ENCODE peak calls at places on chromosomes 1 and 21, in seven cellular contexts. One of them, this sample, is unnamed.

GRCh38 chr1:15952317-15953258 is 23.3 kb downstream of the ZBTB17 start:
- DNase-seq in NAMALWA: no peak
- DNase-seq in mucosa of descending colon: no peak
- DNase-seq in effector memory CD4-positive, alpha-beta T cell: no peak
- DNase-seq in stimulated activated CD8-positive, alpha-beta memory T cell treated with anti-CD3 and anti-CD28 coated beads, Interleukin-7, amount 100 ng/mL, for 1 hour: no peak
- DNase-seq in upper lobe of left lung: peak
- DNase-seq in IMR-90: peak
- DNase-seq in this sample: peak

GRCh38 chr1:27979151-27979858 is 19.5 kb downstream of the XKR8 start:
- DNase-seq in NAMALWA: peak
- DNase-seq in mucosa of descending colon: no peak
- DNase-seq in effector memory CD4-positive, alpha-beta T cell: no peak
- DNase-seq in stimulated activated CD8-positive, alpha-beta memory T cell treated with anti-CD3 and anti-CD28 coated beads, Interleukin-7, amount 100 ng/mL, for 1 hour: no peak
- DNase-seq in upper lobe of left lung: no peak
- DNase-seq in IMR-90: peak
- DNase-seq in this sample: peak

GRCh38 chr1:58363639-58364038 is 182.9 kb downstream of the OMA1 start:
- DNase-seq in NAMALWA: no peak
- DNase-seq in mucosa of descending colon: no peak
- DNase-seq in effector memory CD4-positive, alpha-beta T cell: no peak
- DNase-seq in stimulated activated CD8-positive, alpha-beta memory T cell treated with anti-CD3 and anti-CD28 coated beads, Interleukin-7, amount 100 ng/mL, for 1 hour: no peak
- DNase-seq in upper lobe of left lung: no peak
- DNase-seq in IMR-90: no peak
- DNase-seq in this sample: no peak

GRCh38 chr1:220267630-220268029 is 4.6 kb downstream of the RAB3GAP2 start:
- DNase-seq in NAMALWA: no peak
- DNase-seq in mucosa of descending colon: no peak
- DNase-seq in effector memory CD4-positive, alpha-beta T cell: no peak
- DNase-seq in stimulated activated CD8-positive, alpha-beta memory T cell treated with anti-CD3 and anti-CD28 coated beads, Interleukin-7, amount 100 ng/mL, for 1 hour: no peak
- DNase-seq in upper lobe of left lung: no peak
- DNase-seq in IMR-90: no peak
- DNase-seq in this sample: no peak

GRCh38 chr21:26047279-26047967 is 123.1 kb downstream of the APP start:
- DNase-seq in NAMALWA: no peak
- DNase-seq in mucosa of descending colon: no peak
- DNase-seq in effector memory CD4-positive, alpha-beta T cell: no peak
- DNase-seq in stimulated activated CD8-positive, alpha-beta memory T cell treated with anti-CD3 and anti-CD28 coated beads, Interleukin-7, amount 100 ng/mL, for 1 hour: no peak
- DNase-seq in upper lobe of left lung: no peak
- DNase-seq in IMR-90: no peak
- DNase-seq in this sample: no peak

GRCh38 chr1:197464039-197464438 is 196.0 kb downstream of the CRB1 start:
- DNase-seq in NAMALWA: no peak
- DNase-seq in mucosa of descending colon: no peak
- DNase-seq in effector memory CD4-positive, alpha-beta T cell: no peak
- DNase-seq in stimulated activated CD8-positive, alpha-beta memory T cell treated with anti-CD3 and anti-CD28 coated beads, Interleukin-7, amount 100 ng/mL, for 1 hour: no peak
- DNase-seq in upper lobe of left lung: no peak
- DNase-seq in IMR-90: peak
- DNase-seq in this sample: no peak

GRCh38 chr1:7233646-7234470 is 448.6 kb downstream of the CAMTA1 start:
- DNase-seq in NAMALWA: no peak
- DNase-seq in mucosa of descending colon: no peak
- DNase-seq in effector memory CD4-positive, alpha-beta T cell: no peak
- DNase-seq in stimulated activated CD8-positive, alpha-beta memory T cell treated with anti-CD3 and anti-CD28 coated beads, Interleukin-7, amount 100 ng/mL, for 1 hour: no peak
- DNase-seq in upper lobe of left lung: no peak
- DNase-seq in IMR-90: no peak
- DNase-seq in this sample: no peak

GRCh38 chr1:93576346-93576745 is 105.3 kb downstream of the BCAR3 start:
- DNase-seq in NAMALWA: no peak
- DNase-seq in mucosa of descending colon: no peak
- DNase-seq in effector memory CD4-positive, alpha-beta T cell: no peak
- DNase-seq in stimulated activated CD8-positive, alpha-beta memory T cell treated with anti-CD3 and anti-CD28 coated beads, Interleukin-7, amount 100 ng/mL, for 1 hour: no peak
- DNase-seq in upper lobe of left lung: no peak
- DNase-seq in IMR-90: no peak
- DNase-seq in this sample: no peak

GRCh38 chr1:232329103-232329788 is 300.7 kb downstream of the SIPA1L2 start:
- DNase-seq in NAMALWA: no peak
- DNase-seq in mucosa of descending colon: no peak
- DNase-seq in effector memory CD4-positive, alpha-beta T cell: no peak
- DNase-seq in stimulated activated CD8-positive, alpha-beta memory T cell treated with anti-CD3 and anti-CD28 coated beads, Interleukin-7, amount 100 ng/mL, for 1 hour: no peak
- DNase-seq in upper lobe of left lung: no peak
- DNase-seq in IMR-90: no peak
- DNase-seq in this sample: no peak

GRCh38 chr1:180415985-180416633 is 86.3 kb downstream of the ACBD6 start:
- DNase-seq in NAMALWA: peak
- DNase-seq in mucosa of descending colon: no peak
- DNase-seq in effector memory CD4-positive, alpha-beta T cell: no peak
- DNase-seq in stimulated activated CD8-positive, alpha-beta memory T cell treated with anti-CD3 and anti-CD28 coated beads, Interleukin-7, amount 100 ng/mL, for 1 hour: no peak
- DNase-seq in upper lobe of left lung: no peak
- DNase-seq in IMR-90: peak
- DNase-seq in this sample: peak

GRCh38 chr1:104795931-104796330 is 1046.2 kb downstream of the AMY1C start:
- DNase-seq in NAMALWA: no peak
- DNase-seq in mucosa of descending colon: no peak
- DNase-seq in effector memory CD4-positive, alpha-beta T cell: no peak
- DNase-seq in stimulated activated CD8-positive, alpha-beta memory T cell treated with anti-CD3 and anti-CD28 coated beads, Interleukin-7, amount 100 ng/mL, for 1 hour: no peak
- DNase-seq in upper lobe of left lung: no peak
- DNase-seq in IMR-90: no peak
- DNase-seq in this sample: no peak

GRCh38 chr1:226123591-226124471 is 61.3 kb downstream of the H3-3A start:
- DNase-seq in NAMALWA: no peak
- DNase-seq in mucosa of descending colon: peak
- DNase-seq in effector memory CD4-positive, alpha-beta T cell: no peak
- DNase-seq in stimulated activated CD8-positive, alpha-beta memory T cell treated with anti-CD3 and anti-CD28 coated beads, Interleukin-7, amount 100 ng/mL, for 1 hour: no peak
- DNase-seq in upper lobe of left lung: peak
- DNase-seq in IMR-90: peak
- DNase-seq in this sample: no peak

GRCh38 chr1:81111818-81112217 is 688.9 kb upstream of the ADGRL2 start:
- DNase-seq in NAMALWA: no peak
- DNase-seq in mucosa of descending colon: no peak
- DNase-seq in effector memory CD4-positive, alpha-beta T cell: no peak
- DNase-seq in stimulated activated CD8-positive, alpha-beta memory T cell treated with anti-CD3 and anti-CD28 coated beads, Interleukin-7, amount 100 ng/mL, for 1 hour: no peak
- DNase-seq in upper lobe of left lung: no peak
- DNase-seq in IMR-90: peak
- DNase-seq in this sample: no peak

GRCh38 chr1:246165826-246166709 is 341.0 kb downstream of the SMYD3 start:
- DNase-seq in NAMALWA: no peak
- DNase-seq in mucosa of descending colon: no peak
- DNase-seq in effector memory CD4-positive, alpha-beta T cell: no peak
- DNase-seq in stimulated activated CD8-positive, alpha-beta memory T cell treated with anti-CD3 and anti-CD28 coated beads, Interleukin-7, amount 100 ng/mL, for 1 hour: no peak
- DNase-seq in upper lobe of left lung: peak
- DNase-seq in IMR-90: no peak
- DNase-seq in this sample: no peak

GRCh38 chr1:109624215-109625010 is 4.8 kb downstream of the AMPD2 start:
- DNase-seq in NAMALWA: peak
- DNase-seq in mucosa of descending colon: no peak
- DNase-seq in effector memory CD4-positive, alpha-beta T cell: no peak
- DNase-seq in stimulated activated CD8-positive, alpha-beta memory T cell treated with anti-CD3 and anti-CD28 coated beads, Interleukin-7, amount 100 ng/mL, for 1 hour: no peak
- DNase-seq in upper lobe of left lung: no peak
- DNase-seq in IMR-90: no peak
- DNase-seq in this sample: peak

GRCh38 chr1:65176071-65176470 is 28.1 kb downstream of the AK4 start:
- DNase-seq in NAMALWA: no peak
- DNase-seq in mucosa of descending colon: no peak
- DNase-seq in effector memory CD4-positive, alpha-beta T cell: no peak
- DNase-seq in stimulated activated CD8-positive, alpha-beta memory T cell treated with anti-CD3 and anti-CD28 coated beads, Interleukin-7, amount 100 ng/mL, for 1 hour: no peak
- DNase-seq in upper lobe of left lung: no peak
- DNase-seq in IMR-90: no peak
- DNase-seq in this sample: no peak

GRCh38 chr1:184437306-184437705 is 50.5 kb downstream of the C1orf21 start:
- DNase-seq in NAMALWA: no peak
- DNase-seq in mucosa of descending colon: peak
- DNase-seq in effector memory CD4-positive, alpha-beta T cell: no peak
- DNase-seq in stimulated activated CD8-positive, alpha-beta memory T cell treated with anti-CD3 and anti-CD28 coated beads, Interleukin-7, amount 100 ng/mL, for 1 hour: no peak
- DNase-seq in upper lobe of left lung: no peak
- DNase-seq in IMR-90: no peak
- DNase-seq in this sample: no peak

GRCh38 chr1:108893141-108893530 is 16.4 kb downstream of the GPSM2 start:
- DNase-seq in NAMALWA: no peak
- DNase-seq in mucosa of descending colon: no peak
- DNase-seq in effector memory CD4-positive, alpha-beta T cell: no peak
- DNase-seq in stimulated activated CD8-positive, alpha-beta memory T cell treated with anti-CD3 and anti-CD28 coated beads, Interleukin-7, amount 100 ng/mL, for 1 hour: no peak
- DNase-seq in upper lobe of left lung: no peak
- DNase-seq in IMR-90: peak
- DNase-seq in this sample: no peak

GRCh38 chr1:222310830-222311229 is 237.1 kb downstream of the HHIPL2 start:
- DNase-seq in NAMALWA: no peak
- DNase-seq in mucosa of descending colon: no peak
- DNase-seq in effector memory CD4-positive, alpha-beta T cell: no peak
- DNase-seq in stimulated activated CD8-positive, alpha-beta memory T cell treated with anti-CD3 and anti-CD28 coated beads, Interleukin-7, amount 100 ng/mL, for 1 hour: no peak
- DNase-seq in upper lobe of left lung: no peak
- DNase-seq in IMR-90: no peak
- DNase-seq in this sample: no peak